ENCODE peak calls at places on chromosomes 12 and 14, in four cellular contexts. L is right lobe of liver, T is gastrocnemius medialis, N is ovary. J is an unnamed sample.

GRCh38 chr12:116695464-116695725 is 42.5 kb downstream of the SPRING1 start:
- DNase-seq in T (no peak), N (no peak), L (no peak), J (no peak)

GRCh38 chr14:53999061-53999488 is 42.5 kb upstream of the BMP4 start:
- DNase-seq in T (no peak), L (no peak), N (no peak), J (no peak)

GRCh38 chr14:100606687-100607610 is 19.7 kb upstream of the BEGAIN start:
- DNase-seq in L (peak), N (no peak), T (no peak), J (no peak)

GRCh38 chr12:25934461-25934860 is 24.0 kb upstream of the RASSF8 start:
- DNase-seq in L (no peak), T (no peak), N (no peak), J (no peak)

GRCh38 chr14:65103150-65103760 is 938 bp upstream of the MAX start:
- DNase-seq in N (no peak), T (no peak), L (no peak), J (no peak)

GRCh38 chr14:56247495-56248087 is 129.4 kb downstream of the PELI2 start:
- DNase-seq in L (no peak), N (no peak), T (no peak), J (no peak)

GRCh38 chr14:99517643-99518381 is 36.6 kb downstream of the CCNK start:
- DNase-seq in T (peak), N (no peak), L (peak), J (no peak)

GRCh38 chr12:116182359-116183063 is 95.0 kb downstream of the MED13L start:
- DNase-seq in L (no peak), T (no peak), N (no peak), J (no peak)

GRCh38 chr14:103889313-103890051 is 38.8 kb upstream of the TDRD9 start:
- DNase-seq in L (peak), N (no peak), T (no peak), J (no peak)

GRCh38 chr14:28975084-28975483 is 208.5 kb downstream of the FOXG1 start:
- DNase-seq in L (no peak), T (no peak), N (no peak), J (no peak)

GRCh38 chr12:121165316-121165715 is 32.6 kb downstream of the P2RX7 start:
- DNase-seq in T (no peak), N (no peak), L (no peak), J (no peak)

GRCh38 chr12:69897744-69898143 is 72.7 kb downstream of the MYRFL start:
- DNase-seq in L (no peak), N (no peak), T (peak), J (no peak)

GRCh38 chr14:101442451-101442850 is 118.8 kb upstream of the DIO3 start:
- DNase-seq in N (peak), L (no peak), T (no peak), J (no peak)

GRCh38 chr12:5480953-5481300 is 49.0 kb downstream of the NTF3 start:
- DNase-seq in N (no peak), T (no peak), L (no peak), J (no peak)

GRCh38 chr14:76771432-76771980 is 10.2 kb downstream of the VASH1 start:
- DNase-seq in L (no peak), N (no peak), T (no peak), J (no peak)

GRCh38 chr12:122942609-122943008 is 23.7 kb downstream of the ABCB9 start:
- DNase-seq in N (no peak), L (no peak), T (no peak), J (no peak)

GRCh38 chr14:77204457-77204796 is 22.8 kb downstream of the TMEM63C start:
- DNase-seq in N (no peak), T (no peak), L (no peak), J (no peak)

GRCh38 chr14:99633913-99634312 is 11.0 kb upstream of the HHIPL1 start:
- DNase-seq in T (no peak), L (no peak), N (no peak), J (no peak)

GRCh38 chr12:63863658-63864455 is 19.4 kb downstream of the SRGAP1 start:
- DNase-seq in L (no peak), N (no peak), T (no peak), J (no peak)

GRCh38 chr12:80698266-80698665 is 9.2 kb upstream of the MYF6 start:
- DNase-seq in L (no peak), N (no peak), T (no peak), J (no peak)

GRCh38 chr14:92122351-92122677 is 545 bp downstream of the CPSF2 start:
- DNase-seq in L (no peak), T (no peak), N (no peak), J (peak)

GRCh38 chr14:86798330-86798729 is 1194.7 kb downstream of the GALC start:
- DNase-seq in T (no peak), N (no peak), L (no peak), J (no peak)

GRCh38 chr12:80877706-80878384 is 59.9 kb downstream of the LIN7A start:
- DNase-seq in L (no peak), T (no peak), N (no peak), J (no peak)

GRCh38 chr12:102921240-102921639 is 4.2 kb upstream of the PAH start:
- DNase-seq in T (no peak), L (no peak), N (no peak), J (no peak)

GRCh38 chr14:76710093-76711010 is 50.9 kb upstream of the VASH1 start:
- DNase-seq in N (no peak), L (no peak), T (no peak), J (no peak)

GRCh38 chr12:26845057-26845666 is 12.2 kb upstream of the ITPR2 start:
- DNase-seq in T (peak), L (peak), N (peak), J (no peak)

GRCh38 chr14:104192146-104192882 is 53.9 kb downstream of the KIF26A start:
- DNase-seq in N (no peak), L (no peak), T (no peak), J (no peak)

DNA sequence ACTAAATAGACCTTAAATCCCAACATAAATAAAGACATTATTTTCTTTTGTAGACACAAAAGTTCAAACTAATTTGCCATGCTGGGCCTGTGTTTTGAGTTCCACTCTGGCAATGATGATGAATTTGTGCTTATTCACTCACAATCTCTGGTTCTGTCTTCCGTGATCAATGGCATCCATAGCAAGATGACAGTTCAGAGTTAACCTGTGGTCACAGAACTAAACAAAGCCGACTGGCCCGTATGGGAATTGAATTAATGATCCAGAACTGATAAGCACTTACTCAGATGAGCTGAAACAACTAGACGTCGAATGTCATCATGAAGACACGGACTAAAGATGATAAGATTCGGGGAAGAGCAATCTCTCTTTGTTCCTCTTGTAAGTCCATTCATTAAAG is 81.6 kb downstream of the CAPZA3 start:
- DNase-seq in T (no peak), L (no peak), N (no peak), J (no peak)
- TF ChIP-seq POLR2A in T (no peak), L (no peak), N (no peak), J (no peak)

DNA sequence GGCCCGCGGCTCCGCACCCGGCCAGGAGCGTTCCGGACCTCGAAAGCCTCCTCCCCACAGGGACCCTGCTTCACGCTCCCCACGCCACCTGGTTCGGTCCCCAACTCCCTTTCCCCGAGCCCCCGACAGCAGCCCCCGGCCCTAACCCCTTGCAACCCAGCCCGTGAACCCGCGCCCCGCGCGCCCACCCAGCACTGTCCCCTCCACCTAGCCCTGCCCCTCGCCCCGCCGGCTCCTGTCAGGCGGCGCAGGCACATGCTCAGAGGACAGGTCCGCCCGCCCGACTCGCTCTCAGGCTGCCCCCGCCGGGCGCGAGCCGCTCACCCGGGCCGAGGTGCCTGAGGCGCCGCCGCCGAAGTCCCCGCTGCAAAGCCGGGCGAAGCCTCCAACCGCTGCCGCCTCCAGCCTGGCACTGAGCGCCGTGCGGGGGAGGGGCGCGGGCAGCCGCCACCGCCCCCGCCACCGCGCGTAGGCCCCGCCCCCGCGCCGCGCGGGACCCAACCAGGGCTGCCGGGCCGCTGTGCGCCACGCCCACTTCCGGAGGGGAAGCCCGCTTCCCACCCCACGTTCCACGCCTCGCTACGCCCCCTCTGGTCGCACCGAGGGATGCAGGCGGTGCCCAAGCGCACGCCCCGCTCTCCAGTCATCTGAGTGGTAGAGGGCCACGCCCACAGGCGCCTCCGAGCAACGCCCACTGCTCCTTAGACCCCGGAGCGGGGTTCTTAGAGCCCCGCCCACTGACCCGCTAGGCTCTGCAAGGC is at the start of gene CORO1C:
- DNase-seq in T (peak), L (peak), N (peak), J (peak)
- TF ChIP-seq POLR2A in T (peak), L (peak), N (peak), J (peak)

DNA sequence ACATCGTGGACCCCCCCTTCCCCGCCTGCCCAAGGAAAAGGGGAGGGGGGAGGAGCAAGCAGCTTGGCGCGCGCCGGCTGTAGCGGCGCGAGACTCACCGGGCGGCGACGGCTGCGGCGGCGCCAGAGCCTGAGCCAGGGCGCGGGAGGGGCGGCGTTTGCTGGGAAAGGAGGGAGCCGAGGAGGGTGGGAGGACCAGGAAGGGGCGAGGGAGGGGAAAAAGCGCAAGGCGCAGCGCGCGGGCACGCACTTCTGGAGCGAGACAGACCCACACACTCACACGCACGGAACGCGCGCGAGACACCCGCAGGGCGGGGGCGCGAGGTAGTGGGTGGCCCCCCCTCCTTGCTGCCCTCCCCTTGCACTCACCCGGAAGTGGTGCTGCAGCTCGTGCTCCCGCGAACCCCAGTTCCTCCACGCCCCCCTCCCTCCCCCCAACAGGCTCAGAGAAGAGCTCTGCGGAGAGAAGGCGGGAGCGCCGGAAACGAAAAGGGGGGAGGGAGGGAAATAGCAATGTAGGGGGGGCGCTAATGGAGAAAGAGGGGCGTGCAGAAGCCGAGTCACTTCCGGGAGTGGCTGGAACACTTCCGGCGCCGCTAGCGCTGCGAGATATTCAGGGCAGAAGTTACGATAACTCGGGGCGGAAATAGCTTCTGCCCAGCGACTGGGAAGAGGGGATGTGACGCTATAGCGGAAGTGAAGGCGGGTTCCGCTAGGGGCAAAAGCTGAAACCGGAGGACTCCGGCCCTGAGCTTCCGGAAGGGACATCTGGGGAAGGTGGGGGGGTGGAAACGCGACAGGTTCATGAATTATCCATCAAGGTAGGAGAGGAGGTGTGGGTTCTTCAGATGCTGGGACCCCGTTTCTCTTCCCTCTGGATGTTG is at the start of gene ZNF384:
- DNase-seq in N (peak), L (peak), T (peak), J (peak)
- TF ChIP-seq POLR2A in N (peak), L (peak), T (peak), J (peak)

GRCh38 chr14:21070083-21070609 is at the start of gene ARHGEF40:
- DNase-seq in N (no peak), T (peak), L (peak), J (no peak)
- TF ChIP-seq POLR2A in N (peak), T (peak), L (peak), J (no peak)

GRCh38 chr12:53006810-53007742 is 820 bp downstream of the EIF4B start:
- DNase-seq in T (peak), L (peak), N (peak), J (peak)
- TF ChIP-seq POLR2A in T (no peak), L (no peak), N (no peak), J (peak)

GRCh38 chr12:97748298-97748697 is 285.7 kb downstream of the RMST start:
- DNase-seq in T (no peak), N (no peak), L (no peak), J (no peak)
- TF ChIP-seq POLR2A in T (no peak), N (no peak), L (no peak), J (no peak)

DNA sequence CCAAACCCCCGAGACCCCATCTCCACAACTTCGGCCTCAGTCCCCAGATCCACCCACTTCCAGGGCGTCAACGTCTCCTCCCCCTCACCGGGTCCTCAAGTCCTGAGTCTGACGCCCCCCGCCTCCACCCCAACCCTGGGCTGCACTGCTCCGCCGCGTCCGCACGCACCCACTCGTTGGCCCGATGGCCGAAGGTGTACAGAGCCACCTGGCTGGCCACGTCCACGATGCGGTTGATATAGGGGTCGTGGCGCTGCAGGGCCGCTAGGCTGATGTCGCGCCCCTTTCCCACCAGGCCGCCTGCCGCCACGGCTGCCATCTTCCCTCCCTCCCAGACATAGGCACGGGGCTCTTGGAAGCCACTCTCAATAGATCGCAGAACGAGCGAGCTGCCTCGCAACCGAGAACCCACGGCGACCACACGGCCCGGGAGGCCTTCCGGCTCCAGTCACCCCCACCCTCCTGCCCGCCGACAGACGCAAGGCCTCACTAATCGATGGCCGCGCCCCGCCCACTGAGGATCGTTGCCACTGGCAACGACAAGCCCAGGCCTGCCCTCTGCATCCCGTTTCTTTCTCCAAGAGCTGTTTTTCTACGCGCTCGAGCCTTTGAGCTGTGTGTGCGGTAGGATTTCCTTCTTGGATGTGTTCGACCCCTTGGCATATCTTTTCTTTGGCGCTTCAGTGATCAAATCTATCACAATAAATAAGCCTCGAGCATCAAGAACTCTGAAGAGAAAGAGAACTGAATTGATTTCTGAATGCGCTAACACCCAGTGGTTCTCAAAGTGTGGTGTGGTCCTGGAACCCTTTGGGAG is at the start of gene DCP1B:
- DNase-seq in L (peak), N (peak), T (peak), J (peak)
- TF ChIP-seq POLR2A in L (peak), N (peak), T (peak), J (peak)

GRCh38 chr12:56258068-56258819 is at the start of gene ANKRD52:
- DNase-seq in N (peak), L (peak), T (peak), J (peak)
- TF ChIP-seq POLR2A in N (peak), L (peak), T (peak), J (no peak)

GRCh38 chr14:22531451-22532344 is 57.3 kb downstream of the DAD1 start:
- DNase-seq in T (no peak), N (no peak), L (no peak), J (peak)
- TF ChIP-seq POLR2A in T (no peak), N (no peak), L (no peak), J (peak)